ENCODE peak calls at places on chromosomes 11 and 22, in seven cellular contexts. U, O, H, R, A, V and N are unnamed samples.

GRCh38 chr11:44255406-44256071 is 54.4 kb downstream of the ALX4 start:
- DNase-seq in V (no peak), A (no peak), U (no peak), O (no peak), H (no peak), R (no peak), N (peak; percentile 14)

GRCh38 chr11:17077240-17077519 is 287 bp downstream of the RPS13 start:
- DNase-seq in A (no peak), V (peak; percentile 11), U (no peak), O (no peak), R (no peak), H (no peak), N (no peak)

GRCh38 chr11:76323804-76324203 is 57.1 kb downstream of the THAP12 start:
- DNase-seq in H (no peak), O (no peak), U (no peak), R (no peak), V (no peak), A (no peak), N (no peak)

GRCh38 chr11:64090811-64091516 is 55.2 kb downstream of the FLRT1 start:
- DNase-seq in U (no peak), R (no peak), H (no peak), O (no peak), V (peak; percentile 37), A (no peak), N (no peak)

GRCh38 chr11:68213135-68213515 is at the start of gene KMT5B:
- DNase-seq in U (no peak), V (peak; percentile 66), H (peak; percentile 78), O (no peak), A (no peak), R (no peak), N (no peak)

GRCh38 chr22:38243007-38243775 is 29.6 kb downstream of the TMEM184B start:
- DNase-seq in A (no peak), H (no peak), V (peak; percentile 70), R (no peak), O (no peak), U (peak; percentile 37), N (no peak)

GRCh38 chr11:115872418-115872817 is 368.2 kb upstream of the CADM1 start:
- DNase-seq in H (no peak), R (no peak), V (no peak), O (no peak), U (no peak), A (no peak), N (no peak)

GRCh38 chr22:35230839-35231584 is 26.3 kb upstream of the HMGXB4 start:
- DNase-seq in A (no peak), R (no peak), H (peak; percentile 7), V (no peak), O (no peak), U (no peak), N (no peak)

GRCh38 chr11:77542296-77542695 is 47.5 kb upstream of the AQP11 start:
- DNase-seq in U (no peak), H (no peak), O (no peak), R (no peak), A (no peak), V (no peak), N (no peak)

GRCh38 chr11:121566279-121567168 is 113.8 kb upstream of the SORL1-AS1 start:
- DNase-seq in H (no peak), A (no peak), V (no peak), R (no peak), O (no peak), U (no peak), N (no peak)

GRCh38 chr11:108587109-108587508 is 6.5 kb downstream of the EXPH5 start:
- DNase-seq in U (no peak), O (no peak), H (no peak), V (no peak), R (no peak), A (no peak), N (no peak)

GRCh38 chr22:27726726-27727449 is 74.7 kb downstream of the MN1 start:
- DNase-seq in V (no peak), O (no peak), R (no peak), A (no peak), U (no peak), H (no peak), N (no peak)

GRCh38 chr11:27699926-27700350 is 317 bp downstream of the BDNF start:
- DNase-seq in O (no peak), A (no peak), H (no peak), U (no peak), R (no peak), V (no peak), N (no peak)

GRCh38 chr22:25395915-25396314 is 168.6 kb upstream of the GRK3 start:
- DNase-seq in V (no peak), A (no peak), U (no peak), R (no peak), O (no peak), H (no peak), N (no peak)

GRCh38 chr11:95586155-95586554 is 203.4 kb downstream of the FAM76B start:
- DNase-seq in A (no peak), V (peak; percentile 43), U (no peak), H (no peak), O (no peak), R (no peak), N (no peak)

GRCh38 chr11:8111636-8112035 is 30.6 kb downstream of the TUB start:
- DNase-seq in A (no peak), H (no peak), O (no peak), R (no peak), U (no peak), V (no peak), N (no peak)

GRCh38 chr22:49724030-49724892 is 103.4 kb downstream of the BRD1 start:
- DNase-seq in A (no peak), O (no peak), R (no peak), V (no peak), H (peak; percentile 21), U (no peak), N (no peak)

GRCh38 chr11:132318421-132319157 is 948.2 kb downstream of the NTM start:
- DNase-seq in V (no peak), H (no peak), A (no peak), R (no peak), U (no peak), O (no peak), N (peak; percentile 26)

GRCh38 chr11:117528061-117528780 is 200.6 kb downstream of the CEP164 start:
- DNase-seq in H (peak; percentile 52), A (no peak), U (no peak), V (no peak), O (no peak), R (no peak), N (no peak)

GRCh38 chr11:17521106-17521900 is 22.9 kb downstream of the USH1C start:
- DNase-seq in R (no peak), O (no peak), V (no peak), U (no peak), A (no peak), H (no peak), N (no peak)

GRCh38 chr11:93984205-93984586 is 37.0 kb upstream of the HEPHL1 start:
- DNase-seq in A (no peak), V (no peak), U (no peak), O (no peak), R (no peak), H (no peak), N (no peak)